ENCODE peak calls at places on chromosome 16, in four cellular contexts. One of them, this sample, is unnamed.

GRCh38 chr16:25052530-25052929 is 37.4 kb upstream of the ARHGAP17 start:
- DNase-seq in GM12891: no peak
- DNase-seq in K562: no peak
- DNase-seq in HL-60: no peak
- DNase-seq in this sample: no peak

GRCh38 chr16:67915831-67916723 is 15.6 kb downstream of the CTRL start:
- DNase-seq in K562: no peak
- DNase-seq in GM12891: no peak
- DNase-seq in HL-60: no peak
- DNase-seq in this sample: no peak

GRCh38 chr16:51752596-51752995 is 601.5 kb upstream of the SALL1 start:
- DNase-seq in GM12891: no peak
- DNase-seq in K562: no peak
- DNase-seq in HL-60: no peak
- DNase-seq in this sample: no peak

GRCh38 chr16:85901760-85902365 is 2.9 kb downstream of the IRF8 start:
- DNase-seq in K562: no peak
- DNase-seq in GM12891: no peak
- DNase-seq in HL-60: no peak
- DNase-seq in this sample: no peak

GRCh38 chr16:67530013-67530939 is 1.6 kb downstream of the RIPOR1 start:
- DNase-seq in HL-60: no peak
- DNase-seq in GM12891: no peak
- DNase-seq in K562: peak; percentile 47
- DNase-seq in this sample: no peak

GRCh38 chr16:2966803-2967184 is 2.4 kb upstream of the PAQR4 start:
- DNase-seq in GM12891: no peak
- DNase-seq in K562: no peak
- DNase-seq in HL-60: no peak
- DNase-seq in this sample: no peak

GRCh38 chr16:425082-425718 is at the start of gene RAB11FIP3:
- DNase-seq in GM12891: peak; percentile 95
- DNase-seq in K562: peak; percentile 91
- DNase-seq in HL-60: peak; percentile 77
- DNase-seq in this sample: peak; percentile 35

GRCh38 chr16:3150346-3151218 is 15.8 kb downstream of the ZNF213 start:
- DNase-seq in HL-60: peak; percentile 95
- DNase-seq in GM12891: peak; percentile 97
- DNase-seq in K562: peak; percentile 97
- DNase-seq in this sample: peak; percentile 95

GRCh38 chr16:8867483-8868271 is 1.1 kb downstream of the CARHSP1 start:
- DNase-seq in HL-60: no peak
- DNase-seq in GM12891: no peak
- DNase-seq in K562: peak; percentile 41
- DNase-seq in this sample: no peak

GRCh38 chr16:27458196-27458728 is 56.3 kb downstream of the IL21R start:
- DNase-seq in HL-60: no peak
- DNase-seq in GM12891: no peak
- DNase-seq in K562: no peak
- DNase-seq in this sample: no peak
- TF ChIP-seq SPI1 in HL-60: no peak
- TF ChIP-seq SPI1 in GM12891: no peak
- TF ChIP-seq SPI1 in K562: no peak
- TF ChIP-seq SPI1 in this sample: no peak

DNA sequence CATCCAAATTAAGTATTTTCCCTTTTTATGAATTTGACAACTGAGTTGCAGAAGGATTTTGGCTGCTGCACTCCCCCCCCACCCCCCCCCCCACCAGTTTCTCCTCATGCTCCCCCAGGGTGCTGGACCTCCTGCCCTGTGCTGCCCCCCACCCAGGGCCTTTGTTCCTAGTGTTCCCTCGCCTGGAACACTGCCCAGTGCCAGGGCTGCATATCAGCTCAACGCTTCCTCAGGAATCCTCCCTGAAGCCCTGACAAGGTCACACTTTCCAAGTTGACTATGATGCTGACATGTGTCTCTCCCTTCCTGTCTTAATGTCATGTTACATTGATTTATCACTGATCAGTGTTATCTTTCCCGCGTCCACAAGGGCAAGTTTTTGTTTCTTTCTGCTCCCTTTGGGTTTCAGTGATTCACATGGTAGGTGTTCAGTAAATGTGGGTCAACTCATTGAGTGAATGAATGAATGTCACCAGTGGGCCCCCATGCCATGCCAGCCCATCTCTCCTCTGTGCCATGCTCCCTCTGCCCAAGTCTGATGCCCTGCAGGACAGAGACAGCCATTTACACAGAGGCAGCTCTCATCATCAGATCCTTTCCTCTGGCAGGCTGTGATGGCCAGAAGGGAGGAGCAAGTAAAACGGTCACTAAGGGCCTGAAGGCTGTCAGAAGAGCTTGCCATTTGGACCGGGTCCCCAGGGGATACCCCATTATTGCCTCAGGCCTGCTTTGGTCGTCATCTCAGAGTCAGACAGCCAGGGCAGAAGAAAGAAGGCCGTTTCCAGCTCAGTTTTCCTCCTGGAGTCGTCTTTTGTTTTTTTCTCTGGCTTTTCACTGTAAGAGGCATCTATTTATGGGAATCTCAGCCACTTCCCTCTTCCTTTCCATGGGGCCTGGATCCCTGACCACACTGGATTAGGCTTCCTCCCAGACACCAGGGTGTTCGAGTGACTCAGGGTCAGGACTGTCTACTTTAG is 386.2 kb downstream of the SNX29 start:
- DNase-seq in HL-60: no peak
- DNase-seq in GM12891: no peak
- DNase-seq in K562: no peak
- DNase-seq in this sample: no peak
- TF ChIP-seq SPI1 in HL-60: no peak
- TF ChIP-seq SPI1 in GM12891: no peak
- TF ChIP-seq SPI1 in K562: no peak
- TF ChIP-seq SPI1 in this sample: no peak

GRCh38 chr16:57889960-57890751 is 80.8 kb downstream of the CNGB1 start:
- DNase-seq in HL-60: no peak
- DNase-seq in GM12891: no peak
- DNase-seq in K562: no peak
- DNase-seq in this sample: no peak
- TF ChIP-seq SPI1 in HL-60: no peak
- TF ChIP-seq SPI1 in GM12891: no peak
- TF ChIP-seq SPI1 in K562: no peak
- TF ChIP-seq SPI1 in this sample: no peak

DNA sequence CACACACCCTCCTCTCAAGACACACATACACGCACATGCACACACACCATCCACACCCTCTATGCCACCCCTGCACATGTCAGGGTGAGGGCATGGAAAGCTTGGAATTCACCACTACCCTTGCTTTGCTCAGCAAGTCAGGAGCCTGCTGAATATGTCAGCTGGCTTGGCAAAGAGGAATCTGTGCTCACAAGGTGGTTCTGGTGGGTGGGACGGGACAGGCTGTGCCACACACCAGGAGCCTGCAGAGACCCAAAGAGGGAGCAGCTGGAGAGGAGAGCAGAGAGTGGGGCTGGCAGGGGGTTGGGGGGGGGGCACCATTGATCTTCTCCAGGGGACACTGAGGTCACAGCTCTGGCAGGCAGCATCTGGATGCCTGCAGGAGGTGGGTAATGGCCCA is 48.7 kb upstream of the NDRG4 start:
- DNase-seq in K562: no peak
- DNase-seq in HL-60: no peak
- DNase-seq in GM12891: no peak
- DNase-seq in this sample: no peak
- TF ChIP-seq SPI1 in K562: no peak
- TF ChIP-seq SPI1 in HL-60: no peak
- TF ChIP-seq SPI1 in GM12891: no peak
- TF ChIP-seq SPI1 in this sample: no peak

GRCh38 chr16:84582958-84583516 is 34.8 kb downstream of the COTL1 start:
- DNase-seq in K562: no peak
- DNase-seq in GM12891: no peak
- DNase-seq in HL-60: no peak
- DNase-seq in this sample: no peak
- TF ChIP-seq SPI1 in K562: no peak
- TF ChIP-seq SPI1 in GM12891: no peak
- TF ChIP-seq SPI1 in HL-60: no peak
- TF ChIP-seq SPI1 in this sample: no peak

DNA sequence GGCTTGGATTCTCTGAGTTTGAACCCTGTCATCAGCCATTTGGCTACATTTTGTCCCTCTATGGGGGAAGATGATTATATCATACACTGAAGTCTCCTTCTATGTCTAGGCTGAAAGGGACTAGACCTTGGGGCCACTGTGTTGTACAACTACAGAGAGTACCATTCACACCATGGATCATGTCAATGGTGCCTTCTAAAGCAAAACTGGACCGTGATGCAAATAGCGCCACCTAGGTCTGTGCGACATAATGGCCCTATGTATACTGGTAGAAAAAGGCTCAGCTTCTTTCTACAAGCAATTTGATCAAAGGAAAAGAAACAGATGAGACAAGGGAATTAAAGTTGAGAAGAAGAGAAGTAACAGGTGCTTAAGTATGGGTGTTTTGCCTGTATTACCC is 100.7 kb downstream of the LYRM1 start:
- DNase-seq in K562: peak; percentile 40
- DNase-seq in HL-60: peak; percentile 5
- DNase-seq in GM12891: no peak
- DNase-seq in this sample: no peak
- TF ChIP-seq SPI1 in K562: no peak
- TF ChIP-seq SPI1 in HL-60: no peak
- TF ChIP-seq SPI1 in GM12891: no peak
- TF ChIP-seq SPI1 in this sample: no peak

GRCh38 chr16:18050777-18051176 is 285.8 kb downstream of the NPIPA8 start:
- DNase-seq in K562: no peak
- DNase-seq in HL-60: no peak
- DNase-seq in GM12891: no peak
- DNase-seq in this sample: no peak
- TF ChIP-seq SPI1 in K562: no peak
- TF ChIP-seq SPI1 in HL-60: no peak
- TF ChIP-seq SPI1 in GM12891: no peak
- TF ChIP-seq SPI1 in this sample: no peak

GRCh38 chr16:69143116-69143515 is 10.7 kb downstream of the UTP4 start:
- DNase-seq in HL-60: no peak
- DNase-seq in GM12891: no peak
- DNase-seq in K562: peak; percentile 17
- DNase-seq in this sample: no peak
- TF ChIP-seq SPI1 in HL-60: no peak
- TF ChIP-seq SPI1 in GM12891: no peak
- TF ChIP-seq SPI1 in K562: no peak
- TF ChIP-seq SPI1 in this sample: no peak